ENCODE peak calls at places on chromosomes 12 and 14, in seven cellular contexts. M, U, X, P, K, S and H are unnamed samples.

GRCh38 chr12:34306133-34306830 is 284.0 kb downstream of the ALG10 start:
- DNase-seq in M (no peak), U (no peak), X (no peak), P (no peak), K (no peak), S (no peak), H (no peak)

GRCh38 chr14:94192534-94192933 is 18.4 kb downstream of the PPP4R4 start:
- DNase-seq in M (no peak), U (no peak), X (no peak), P (no peak), K (no peak), S (no peak), H (no peak)

GRCh38 chr12:3607039-3607719 is 116.2 kb downstream of the PRMT8 start:
- DNase-seq in M (no peak), U (no peak), X (no peak), P (no peak), K (no peak), S (no peak), H (no peak)

GRCh38 chr12:124464062-124464461 is 103.3 kb downstream of the NCOR2 start:
- DNase-seq in M (no peak), U (no peak), X (no peak), P (no peak), K (no peak), S (no peak), H (no peak)

GRCh38 chr14:30131698-30132097 is 204.1 kb upstream of the PRKD1 start:
- DNase-seq in M (no peak), U (no peak), X (no peak), P (no peak), K (no peak), S (no peak), H (no peak)

GRCh38 chr12:52004042-52004648 is 2.6 kb upstream of the TAMALIN start:
- DNase-seq in M (peak; percentile 68), U (no peak), X (no peak), P (peak; percentile 79), K (no peak), S (no peak), H (peak; percentile 69)

GRCh38 chr12:124276337-124276736 is 18.6 kb upstream of the RFLNA start:
- DNase-seq in M (no peak), U (no peak), X (no peak), P (no peak), K (no peak), S (no peak), H (no peak)

GRCh38 chr12:6552140-6552551 is 3.7 kb downstream of the IFFO1 start:
- DNase-seq in M (peak; percentile 59), U (no peak), X (no peak), P (peak; percentile 57), K (no peak), S (no peak), H (no peak)

GRCh38 chr14:80523518-80524117 is 312.3 kb upstream of the DIO2 start:
- DNase-seq in M (no peak), U (no peak), X (no peak), P (no peak), K (no peak), S (no peak), H (no peak)

GRCh38 chr12:52413202-52413601 is 7.1 kb upstream of the KRT82 start:
- DNase-seq in M (no peak), U (no peak), X (no peak), P (no peak), K (no peak), S (no peak), H (no peak)

GRCh38 chr12:46472893-46473633 is 100.5 kb upstream of the SLC38A2 start:
- DNase-seq in M (peak; percentile 57), U (no peak), X (no peak), P (peak; percentile 56), K (no peak), S (no peak), H (no peak)

GRCh38 chr14:105476937-105477658 is 2.5 kb downstream of the CRIP2 start:
- DNase-seq in M (no peak), U (no peak), X (no peak), P (no peak), K (no peak), S (no peak), H (no peak)

GRCh38 chr14:105474478-105475268 is at the start of gene CRIP2:
- DNase-seq in M (peak; percentile 89), U (peak; percentile 63), X (peak; percentile 67), P (peak; percentile 78), K (peak; percentile 31), S (no peak), H (peak; percentile 37)

GRCh38 chr14:105475916-105476845 is 1.6 kb downstream of the CRIP2 start:
- DNase-seq in M (no peak), U (no peak), X (no peak), P (no peak), K (no peak), S (peak; percentile 93), H (no peak)

GRCh38 chr14:105473677-105474477 is 744 bp upstream of the CRIP2 start:
- DNase-seq in M (peak; percentile 98), U (peak; percentile 83), X (peak; percentile 82), P (peak; percentile 89), K (peak; percentile 76), S (peak; percentile 87), H (peak; percentile 98)

GRCh38 chr14:105475269-105475915 is 771 bp downstream of the CRIP2 start:
- DNase-seq in M (no peak), U (no peak), X (no peak), P (no peak), K (peak; percentile 31), S (peak; percentile 77), H (no peak)
- H3K27me3 ChIP-seq in M (peaks cover 14% of the 10 kb centered on the region), U (no peaks in the 10 kb centered on the region), X (no peaks in the 10 kb centered on the region), P (no peaks in the 10 kb centered on the region), K (no peaks in the 10 kb centered on the region), S (no peaks in the 10 kb centered on the region), H (peaks cover 44% of the 10 kb centered on the region)

GRCh38 chr12:100721193-100721592 is 73.4 kb upstream of the ANO4 start:
- DNase-seq in M (no peak), U (no peak), X (no peak), P (no peak), K (no peak), S (no peak), H (no peak)
- H3K27me3 ChIP-seq in M (peaks cover 31% of the 10 kb centered on the region), U (no peaks in the 10 kb centered on the region), X (peaks cover 16% of the 10 kb centered on the region), P (no peaks in the 10 kb centered on the region), K (no peaks in the 10 kb centered on the region), S (no peaks in the 10 kb centered on the region), H (no peaks in the 10 kb centered on the region)

GRCh38 chr12:507261-507853 is 47.6 kb downstream of the B4GALNT3 start:
- DNase-seq in M (no peak), U (no peak), X (no peak), P (no peak), K (no peak), S (no peak), H (no peak)
- H3K27me3 ChIP-seq in M (no peaks in the 10 kb centered on the region), U (no peaks in the 10 kb centered on the region), X (no peaks in the 10 kb centered on the region), P (peaks cover 50% of the 10 kb centered on the region), K (no peaks in the 10 kb centered on the region), S (no peaks in the 10 kb centered on the region), H (no peaks in the 10 kb centered on the region)

GRCh38 chr12:96056646-96057455 is 21.5 kb upstream of the LTA4H start:
- DNase-seq in M (no peak), U (no peak), X (no peak), P (no peak), K (no peak), S (no peak), H (no peak)
- H3K27me3 ChIP-seq in M (no peaks in the 10 kb centered on the region), U (no peaks in the 10 kb centered on the region), X (no peaks in the 10 kb centered on the region), P (no peaks in the 10 kb centered on the region), K (no peaks in the 10 kb centered on the region), S (no peaks in the 10 kb centered on the region), H (peaks cover 3% of the 10 kb centered on the region)